ENCODE peak calls at places on chromosomes 12 and 14, in five cellular contexts. P is activated naive CD4-positive, alpha-beta T cell; E is GM12892; F is EL; D is T-helper 1 cell. Q is an unnamed sample.

GRCh38 chr14:94113490-94113889 is 3.0 kb downstream of the IFI27 start:
- DNase-seq in P (no peak), E (no peak), F (peak), D (no peak), Q (no peak)

GRCh38 chr14:67853207-67853606 is 33.6 kb downstream of the RAD51B start:
- DNase-seq in P (no peak), E (no peak), F (no peak), D (no peak), Q (no peak)

GRCh38 chr12:112340983-112341840 is 41.0 kb downstream of the HECTD4 start:
- DNase-seq in P (no peak), E (no peak), F (no peak), D (no peak), Q (no peak)

GRCh38 chr14:59038746-59039145 is 149.7 kb upstream of the DAAM1 start:
- DNase-seq in P (no peak), E (no peak), F (no peak), D (no peak), Q (no peak)

GRCh38 chr14:55556929-55557623 is 22.9 kb upstream of the KTN1 start:
- DNase-seq in P (no peak), E (no peak), F (peak), D (no peak), Q (no peak)

GRCh38 chr14:94769413-94770250 is at the start of gene GSC:
- DNase-seq in P (no peak), E (no peak), F (peak), D (no peak), Q (no peak)

GRCh38 chr12:69239922-69240624 is 704 bp downstream of the CPSF6 start:
- DNase-seq in P (peak), E (no peak), F (peak), D (peak), Q (no peak)

GRCh38 chr12:5173511-5174011 is 129.9 kb downstream of the KCNA5 start:
- DNase-seq in P (no peak), E (no peak), F (peak), D (no peak), Q (no peak)

GRCh38 chr14:38866461-38866860 is 236.6 kb downstream of the SEC23A start:
- DNase-seq in P (no peak), E (no peak), F (no peak), D (no peak), Q (no peak)

GRCh38 chr14:82313889-82314288 is 780.2 kb upstream of the SEL1L start:
- DNase-seq in P (no peak), E (no peak), F (no peak), D (no peak), Q (no peak)

GRCh38 chr12:104274811-104275210 is 28.7 kb upstream of the EID3 start:
- DNase-seq in P (no peak), E (no peak), F (no peak), D (no peak), Q (no peak)

GRCh38 chr14:35229495-35230089 is 62.6 kb upstream of the PSMA6 start:
- DNase-seq in P (no peak), E (no peak), F (no peak), D (no peak), Q (no peak)

GRCh38 chr12:8011331-8011730 is 21.2 kb upstream of the FOXJ2 start:
- DNase-seq in P (no peak), E (no peak), F (no peak), D (no peak), Q (no peak)

GRCh38 chr12:12488296-12488695 is 74.4 kb downstream of the DUSP16 start:
- DNase-seq in P (no peak), E (no peak), F (no peak), D (no peak), Q (no peak)

GRCh38 chr12:19515179-19515578 is 75.9 kb downstream of the AEBP2 start:
- DNase-seq in P (no peak), E (no peak), F (no peak), D (no peak), Q (no peak)

GRCh38 chr12:54684636-54685630 is 36.8 kb upstream of the DCD start:
- DNase-seq in P (no peak), E (no peak), F (no peak), D (no peak), Q (no peak)

GRCh38 chr12:111084605-111085004 is 164.2 kb upstream of the MYL2 start:
- DNase-seq in P (no peak), E (no peak), F (no peak), D (no peak), Q (no peak)

GRCh38 chr14:100203146-100203545 is 35.8 kb upstream of the YY1 start:
- DNase-seq in P (no peak), E (no peak), F (no peak), D (no peak), Q (no peak)